ENCODE peak calls at places on chromosomes 6 and 20, in ten cellular contexts. T is NCI-H748 treated with DMSO at 0.1 percent for 48 hours; O is aorta; S is non-pigmented ciliary epithelial cell; K is occipital lobe; R is AG10803; X is hepatic stellate cell; W is fibroblast of lung; M is left ventricle myocardium superior; P is stimulated activated CD4-positive, alpha-beta T cell treated with anti-CD3 and anti-CD28 coated beads, Interleukin-15, amount 100 ng/mL, for 24 hours. F is an unnamed sample.

GRCh38 chr20:63102720-63103375 is 96.1 kb upstream of the BHLHE23 start:
- DNase-seq in T (no peak), O (peak; percentile 68), S (no peak), K (peak; percentile 34), R (peak; percentile 42), X (peak; percentile 70), W (peak; percentile 9), M (peak; percentile 61), P (peak; percentile 81), F (no peak)

GRCh38 chr6:158654498-158654897 is 4.6 kb downstream of the SYTL3 start:
- DNase-seq in T (no peak), O (peak; percentile 89), S (no peak), K (peak; percentile 50), R (peak; percentile 94), X (peak; percentile 84), W (peak; percentile 89), M (peak; percentile 85), P (no peak), F (no peak)

GRCh38 chr6:16769131-16769985 is 8.1 kb upstream of the ATXN1 start:
- DNase-seq in T (no peak), O (peak; percentile 69), S (peak; percentile 82), K (no peak), R (peak; percentile 91), X (no peak), W (peak; percentile 99), M (no peak), P (peak; percentile 75), F (no peak)

GRCh38 chr6:143449731-143450452 is 603 bp downstream of the ADAT2 start:
- DNase-seq in T (no peak), O (peak; percentile 53), S (no peak), K (no peak), R (peak; percentile 16), X (peak; percentile 8), W (peak; percentile 38), M (peak; percentile 29), P (peak; percentile 28), F (no peak)

GRCh38 chr6:113642714-113643442 is 214.3 kb upstream of the MARCKS start:
- DNase-seq in T (peak; percentile 93), O (no peak), S (no peak), K (no peak), R (no peak), X (no peak), W (peak; percentile 21), M (no peak), P (no peak), F (no peak)

GRCh38 chr20:24937579-24937978 is 11.5 kb upstream of the CST7 start:
- DNase-seq in T (no peak), O (no peak), S (no peak), K (no peak), R (no peak), X (no peak), W (no peak), M (no peak), P (no peak), F (no peak)

GRCh38 chr6:143236151-143236788 is 175.6 kb downstream of the AIG1 start:
- DNase-seq in T (no peak), O (no peak), S (no peak), K (peak; percentile 4), R (peak; percentile 74), X (no peak), W (peak; percentile 21), M (no peak), P (no peak), F (no peak)

GRCh38 chr20:53774487-53775203 is 181.0 kb upstream of the ZNF217 start:
- DNase-seq in T (no peak), O (no peak), S (peak; percentile 84), K (no peak), R (peak; percentile 96), X (peak; percentile 87), W (peak; percentile 97), M (no peak), P (no peak), F (no peak)

GRCh38 chr6:163415176-163415619 is 680 bp downstream of the QKI start:
- DNase-seq in T (no peak), O (peak; percentile 51), S (no peak), K (no peak), R (no peak), X (no peak), W (no peak), M (peak; percentile 53), P (peak; percentile 41), F (no peak)

GRCh38 chr6:130885392-130886192 is 58.4 kb downstream of the SMLR1 start:
- DNase-seq in T (peak; percentile 39), O (peak; percentile 57), S (no peak), K (peak; percentile 58), R (peak; percentile 72), X (peak; percentile 38), W (peak; percentile 66), M (no peak), P (peak; percentile 77), F (peak; percentile 6)

GRCh38 chr20:49762940-49763766 is 49.5 kb upstream of the B4GALT5 start:
- DNase-seq in T (no peak), O (no peak), S (no peak), K (no peak), R (no peak), X (no peak), W (no peak), M (no peak), P (no peak), F (no peak)

GRCh38 chr20:10447028-10447427 is 11.9 kb downstream of the SLX4IP start:
- DNase-seq in T (peak; percentile 17), O (no peak), S (no peak), K (no peak), R (peak; percentile 72), X (peak; percentile 52), W (peak; percentile 82), M (no peak), P (peak; percentile 64), F (no peak)

GRCh38 chr6:125668071-125668470 is 81.4 kb upstream of the HEY2 start:
- DNase-seq in T (no peak), O (no peak), S (no peak), K (peak; percentile 16), R (no peak), X (no peak), W (no peak), M (no peak), P (no peak), F (no peak)